ENCODE peak calls at places on chromosomes 13 and 19, in four cellular contexts. One of them, this sample, is unnamed.

GRCh38 chr13:110232146-110232545 is 74.8 kb downstream of the COL4A1 start:
- DNase-seq in IMR-90: no peak
- DNase-seq in H1: no peak
- DNase-seq in H9: no peak
- DNase-seq in this sample: no peak

GRCh38 chr19:34298891-34299510 is 44.6 kb downstream of the GARRE1 start:
- DNase-seq in IMR-90: no peak
- DNase-seq in H1: no peak
- DNase-seq in H9: no peak
- DNase-seq in this sample: no peak

GRCh38 chr19:10587022-10587838 is at the start of gene AP1M2:
- DNase-seq in IMR-90: no peak
- DNase-seq in H1: peak; percentile 79
- DNase-seq in H9: peak; percentile 85
- DNase-seq in this sample: peak; percentile 58

GRCh38 chr13:95235944-95236343 is 65.3 kb downstream of the ABCC4 start:
- DNase-seq in IMR-90: no peak
- DNase-seq in H1: no peak
- DNase-seq in H9: no peak
- DNase-seq in this sample: no peak

GRCh38 chr13:46369506-46370268 is 17.4 kb downstream of the RUBCNL start:
- DNase-seq in IMR-90: peak; percentile 68
- DNase-seq in H1: no peak
- DNase-seq in H9: no peak
- DNase-seq in this sample: no peak

GRCh38 chr19:8506402-8506957 is 4.0 kb upstream of the PRAM1 start:
- DNase-seq in IMR-90: no peak
- DNase-seq in H1: no peak
- DNase-seq in H9: peak; percentile 69
- DNase-seq in this sample: peak; percentile 34

GRCh38 chr13:75181906-75182305 is 300.1 kb downstream of the TBC1D4 start:
- DNase-seq in IMR-90: peak; percentile 76
- DNase-seq in H1: no peak
- DNase-seq in H9: no peak
- DNase-seq in this sample: no peak

GRCh38 chr13:112885782-112886268 is 83.2 kb upstream of the MCF2L start:
- DNase-seq in IMR-90: peak; percentile 87
- DNase-seq in H1: peak; percentile 84
- DNase-seq in H9: peak; percentile 95
- DNase-seq in this sample: peak; percentile 93

GRCh38 chr13:75762066-75762937 is 126.2 kb downstream of the LMO7 start:
- DNase-seq in IMR-90: peak; percentile 63
- DNase-seq in H1: no peak
- DNase-seq in H9: no peak
- DNase-seq in this sample: no peak

GRCh38 chr19:584240-585001 is 5.3 kb upstream of the HCN2 start:
- DNase-seq in IMR-90: peak; percentile 27
- DNase-seq in H1: peak; percentile 94
- DNase-seq in H9: peak; percentile 83
- DNase-seq in this sample: peak; percentile 68

GRCh38 chr13:24868874-24869273 is 104.9 kb downstream of the RNF17 start:
- DNase-seq in IMR-90: no peak
- DNase-seq in H1: no peak
- DNase-seq in H9: no peak
- DNase-seq in this sample: no peak

GRCh38 chr19:14496849-14497346 is 971 bp upstream of the GIPC1 start:
- DNase-seq in IMR-90: no peak
- DNase-seq in H1: no peak
- DNase-seq in H9: no peak
- DNase-seq in this sample: no peak

GRCh38 chr13:49082653-49083536 is 107.2 kb downstream of the FNDC3A start:
- DNase-seq in IMR-90: peak; percentile 96
- DNase-seq in H1: no peak
- DNase-seq in H9: no peak
- DNase-seq in this sample: peak; percentile 78

GRCh38 chr13:72808917-72809500 is 27.1 kb downstream of the PIBF1 start:
- DNase-seq in IMR-90: peak; percentile 6
- DNase-seq in H1: no peak
- DNase-seq in H9: no peak
- DNase-seq in this sample: peak; percentile 16

GRCh38 chr13:36862722-36863121 is 43.7 kb downstream of the RFXAP start:
- DNase-seq in IMR-90: no peak
- DNase-seq in H1: no peak
- DNase-seq in H9: no peak
- DNase-seq in this sample: no peak

GRCh38 chr13:21742041-21742440 is 71.2 kb downstream of the FGF9 start:
- DNase-seq in IMR-90: no peak
- DNase-seq in H1: no peak
- DNase-seq in H9: no peak
- DNase-seq in this sample: peak; percentile 46

GRCh38 chr19:22517496-22518411 is 95.6 kb upstream of the ZNF98 start:
- DNase-seq in IMR-90: no peak
- DNase-seq in H1: no peak
- DNase-seq in H9: no peak
- DNase-seq in this sample: no peak

GRCh38 chr13:41694902-41695301 is 237.6 kb downstream of the RGCC start:
- DNase-seq in IMR-90: peak; percentile 95
- DNase-seq in H1: no peak
- DNase-seq in H9: no peak
- DNase-seq in this sample: no peak

GRCh38 chr19:46863818-46864629 is 3.2 kb downstream of the ARHGAP35 start:
- DNase-seq in IMR-90: peak; percentile 61
- DNase-seq in H1: peak; percentile 65
- DNase-seq in H9: peak; percentile 66
- DNase-seq in this sample: peak; percentile 87

GRCh38 chr13:83622422-83622784 is 259.9 kb downstream of the SLITRK1 start:
- DNase-seq in IMR-90: peak; percentile 28
- DNase-seq in H1: no peak
- DNase-seq in H9: no peak
- DNase-seq in this sample: no peak

GRCh38 chr19:19602136-19602712 is 16.3 kb downstream of the PBX4 start:
- DNase-seq in IMR-90: no peak
- DNase-seq in H1: no peak
- DNase-seq in H9: no peak
- DNase-seq in this sample: no peak

GRCh38 chr13:34618654-34619053 is 323.4 kb upstream of the NBEA start:
- DNase-seq in IMR-90: no peak
- DNase-seq in H1: no peak
- DNase-seq in H9: no peak
- DNase-seq in this sample: no peak
- H4K5ac ChIP-seq in IMR-90: no peak overlapping the region
- H4K5ac ChIP-seq in H1: no peak overlapping the region
- H4K5ac ChIP-seq in H9: no peak overlapping the region
- H4K5ac ChIP-seq in this sample: no peak overlapping the region

DNA sequence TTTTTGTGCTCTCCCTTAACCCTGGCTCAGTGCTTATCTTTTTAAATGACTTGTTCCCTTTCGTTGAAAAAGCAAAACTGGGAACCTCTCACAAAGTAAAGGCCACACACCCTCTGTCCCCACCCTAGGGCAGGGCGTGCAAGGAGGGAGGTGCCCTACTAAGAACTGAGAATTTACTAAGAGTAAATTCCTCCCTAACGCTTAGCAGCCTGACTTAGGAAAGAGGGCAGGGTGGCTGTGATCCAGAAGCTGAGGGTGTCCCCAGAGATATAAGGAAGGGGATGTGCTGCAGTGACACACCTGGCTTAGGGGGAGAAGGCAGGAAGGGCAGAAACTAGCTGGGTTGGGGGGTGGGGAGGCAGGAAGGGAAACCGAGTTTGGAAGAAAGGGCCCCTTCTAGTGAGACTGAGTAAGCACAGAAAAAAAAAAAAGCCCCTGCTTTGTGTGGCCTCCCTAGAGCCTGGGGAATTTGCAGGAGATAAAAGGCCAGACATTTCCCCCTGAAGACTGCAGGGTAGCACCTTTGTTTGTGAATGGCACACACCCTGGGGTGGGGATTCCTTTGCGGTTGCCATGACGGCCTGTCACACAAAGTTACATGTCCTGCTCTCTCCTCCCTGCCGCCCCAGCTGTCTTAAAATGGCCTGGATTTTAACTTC is 435.1 kb downstream of the EFNB2 start:
- DNase-seq in IMR-90: no peak
- DNase-seq in H1: peak; percentile 72
- DNase-seq in H9: peak; percentile 91
- DNase-seq in this sample: peak; percentile 97
- H4K8ac ChIP-seq in IMR-90: no peak overlapping the region
- H4K8ac ChIP-seq in H1: no peak overlapping the region
- H4K8ac ChIP-seq in H9: no peak overlapping the region
- H4K8ac ChIP-seq in this sample: no peak overlapping the region

DNA sequence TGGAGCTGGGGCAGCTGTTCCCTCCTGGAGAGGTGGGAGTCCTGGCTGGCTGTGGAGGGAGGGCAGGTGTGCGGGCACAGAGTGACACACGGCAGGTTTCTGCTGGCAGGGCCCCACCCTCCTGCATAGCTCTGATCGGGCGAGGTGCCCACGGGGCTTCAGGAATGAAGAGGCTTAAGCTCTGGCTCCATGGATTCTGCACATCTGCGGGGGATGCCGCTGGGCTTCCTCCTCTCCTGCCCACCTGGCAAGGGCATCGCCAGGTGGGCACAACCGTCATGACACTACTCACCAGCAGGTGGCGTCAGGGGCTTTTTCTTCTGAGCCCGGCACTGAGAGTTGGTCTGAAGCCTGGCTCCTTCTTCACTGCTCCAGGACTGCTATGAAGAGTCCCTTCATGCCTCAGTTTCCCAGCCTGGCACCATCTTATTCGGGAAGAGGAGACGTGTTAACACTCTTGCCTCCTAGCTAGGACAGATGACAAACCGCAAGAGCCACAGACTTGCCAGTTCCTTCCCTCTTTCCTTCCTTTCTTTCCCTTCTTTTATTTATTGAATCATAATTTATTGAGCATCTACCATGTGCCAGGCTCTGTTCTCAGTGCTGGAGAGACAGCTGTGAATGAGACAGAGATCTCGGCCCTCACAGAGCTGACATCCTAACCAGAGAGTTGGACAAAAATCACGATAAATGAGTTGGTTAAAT is 15.2 kb upstream of the PAK4 start:
- DNase-seq in IMR-90: no peak
- DNase-seq in H1: peak; percentile 92
- DNase-seq in H9: peak; percentile 55
- DNase-seq in this sample: peak; percentile 49
- H4K5ac ChIP-seq in IMR-90: no peak overlapping the region
- H4K5ac ChIP-seq in H1: no peak overlapping the region
- H4K5ac ChIP-seq in H9: no peak overlapping the region
- H4K5ac ChIP-seq in this sample: no peak overlapping the region

DNA sequence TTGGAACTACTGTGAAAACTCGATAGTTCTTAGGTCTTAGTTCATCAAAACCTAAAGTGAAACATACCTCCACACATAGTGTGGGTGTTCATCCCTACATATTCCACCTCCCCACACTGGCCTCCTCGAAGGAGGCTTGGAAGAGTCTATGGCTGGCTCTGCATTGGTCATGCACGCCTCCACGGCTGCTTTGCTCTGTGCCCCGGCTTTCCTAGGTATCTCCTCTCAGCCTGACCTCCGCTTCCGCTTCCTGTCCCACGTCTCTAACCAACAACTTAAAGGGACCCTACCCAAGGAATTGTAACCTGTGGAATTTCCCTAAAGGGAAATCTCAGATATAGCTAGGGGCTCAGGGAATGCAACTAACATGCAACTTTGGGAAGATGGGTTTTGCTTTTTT is 79.7 kb upstream of the MBNL2 start:
- DNase-seq in IMR-90: no peak
- DNase-seq in H1: no peak
- DNase-seq in H9: peak; percentile 52
- DNase-seq in this sample: peak; percentile 77
- H4K8ac ChIP-seq in IMR-90: peak overlapping the region; percentile 78
- H4K8ac ChIP-seq in H1: no peak overlapping the region
- H4K8ac ChIP-seq in H9: no peak overlapping the region
- H4K8ac ChIP-seq in this sample: no peak overlapping the region

GRCh38 chr13:96858133-96858826 is 136.0 kb downstream of the OXGR1 start:
- DNase-seq in IMR-90: no peak
- DNase-seq in H1: no peak
- DNase-seq in H9: no peak
- DNase-seq in this sample: no peak
- H4K5ac ChIP-seq in IMR-90: no peak overlapping the region
- H4K5ac ChIP-seq in H1: no peak overlapping the region
- H4K5ac ChIP-seq in H9: no peak overlapping the region
- H4K5ac ChIP-seq in this sample: no peak overlapping the region

This sample was measured in mesendoderm.